ENCODE peak calls at places on chromosomes 6 and 20, in ten cellular contexts. X is fibroblast of lung; Q is AG04449; W is HS-5; C is GM19239; S is substantia nigra; K is heart right ventricle; T is SHP77; Z is lower lobe of right lung; N is CD4-positive, alpha-beta T cell. B is an unnamed sample.

GRCh38 chr20:62944184-62944583 is 6.2 kb downstream of the GID8 start:
- DNase-seq in X (no peak), Q (no peak), W (no peak), C (no peak), S (no peak), K (no peak), T (no peak), Z (peak; percentile 2), N (no peak), B (no peak)

GRCh38 chr6:12033770-12034169 is 21.7 kb downstream of the HIVEP1 start:
- DNase-seq in X (peak; percentile 68), Q (no peak), W (no peak), C (no peak), S (no peak), K (no peak), T (no peak), Z (no peak), N (no peak), B (no peak)

GRCh38 chr6:145815875-145816274 is 1.3 kb upstream of the FBXO30 start:
- DNase-seq in X (no peak), Q (no peak), W (no peak), C (no peak), S (no peak), K (no peak), T (no peak), Z (no peak), N (no peak), B (no peak)

GRCh38 chr6:152552616-152553209 is 84.4 kb downstream of the SYNE1 start:
- DNase-seq in X (peak; percentile 55), Q (no peak), W (no peak), C (peak; percentile 7), S (peak; percentile 46), K (peak; percentile 71), T (peak; percentile 71), Z (peak; percentile 67), N (no peak), B (peak; percentile 6)

GRCh38 chr20:62305149-62305764 is 2.5 kb downstream of the ADRM1 start:
- DNase-seq in X (no peak), Q (no peak), W (no peak), C (no peak), S (no peak), K (no peak), T (no peak), Z (no peak), N (no peak), B (no peak)

GRCh38 chr6:5942591-5942990 is 64.1 kb downstream of the NRN1 start:
- DNase-seq in X (peak; percentile 84), Q (no peak), W (peak; percentile 16), C (no peak), S (no peak), K (no peak), T (no peak), Z (no peak), N (no peak), B (no peak)

GRCh38 chr20:46347831-46348230 is 39.5 kb upstream of the CDH22 start:
- DNase-seq in X (no peak), Q (no peak), W (no peak), C (no peak), S (no peak), K (no peak), T (no peak), Z (no peak), N (no peak), B (no peak)

GRCh38 chr6:42484261-42484660 is 32.5 kb upstream of the TRERF1 start:
- DNase-seq in X (no peak), Q (no peak), W (no peak), C (no peak), S (no peak), K (no peak), T (no peak), Z (no peak), N (no peak), B (no peak)

GRCh38 chr6:148898360-148899005 is 151.7 kb downstream of the UST start:
- DNase-seq in X (no peak), Q (no peak), W (no peak), C (no peak), S (no peak), K (no peak), T (no peak), Z (no peak), N (no peak), B (no peak)

GRCh38 chr6:41723178-41723935 is 12.1 kb downstream of the TFEB start:
- DNase-seq in X (peak; percentile 89), Q (peak; percentile 63), W (no peak), C (peak; percentile 81), S (peak; percentile 39), K (peak; percentile 83), T (peak; percentile 62), Z (peak; percentile 93), N (no peak), B (peak; percentile 96)

GRCh38 chr6:47485491-47486135 is 8.0 kb downstream of the CD2AP start:
- DNase-seq in X (no peak), Q (no peak), W (no peak), C (no peak), S (no peak), K (no peak), T (no peak), Z (no peak), N (no peak), B (no peak)

GRCh38 chr20:19327401-19327800 is 115.0 kb downstream of the SLC24A3 start:
- DNase-seq in X (no peak), Q (no peak), W (no peak), C (no peak), S (no peak), K (no peak), T (no peak), Z (no peak), N (no peak), B (no peak)

GRCh38 chr6:19803331-19804330 is 33.5 kb upstream of the ID4 start:
- DNase-seq in X (peak; percentile 54), Q (no peak), W (no peak), C (no peak), S (no peak), K (no peak), T (peak; percentile 8), Z (no peak), N (no peak), B (no peak)

GRCh38 chr6:57327311-57327710 is 9.9 kb downstream of the PRIM2 start:
- DNase-seq in X (no peak), Q (no peak), W (no peak), C (no peak), S (no peak), K (no peak), T (no peak), Z (no peak), N (no peak), B (no peak)

GRCh38 chr20:36794116-36794474 is 20.5 kb upstream of the DSN1 start:
- DNase-seq in X (no peak), Q (no peak), W (no peak), C (no peak), S (no peak), K (no peak), T (no peak), Z (no peak), N (no peak), B (peak; percentile 76)

GRCh38 chr6:2611092-2611491 is 139.6 kb downstream of the MYLK4 start:
- DNase-seq in X (peak; percentile 44), Q (no peak), W (no peak), C (no peak), S (no peak), K (no peak), T (no peak), Z (no peak), N (no peak), B (no peak)

GRCh38 chr20:14622796-14623195 is 285.4 kb upstream of the FLRT3 start:
- DNase-seq in X (peak; percentile 42), Q (no peak), W (peak; percentile 58), C (no peak), S (no peak), K (no peak), T (peak; percentile 36), Z (no peak), N (no peak), B (no peak)

GRCh38 chr20:2741463-2741862 is 48.9 kb downstream of the EBF4 start:
- DNase-seq in X (no peak), Q (no peak), W (no peak), C (no peak), S (no peak), K (no peak), T (no peak), Z (no peak), N (no peak), B (no peak)

GRCh38 chr6:17280552-17281090 is 540 bp upstream of the RBM24 start:
- DNase-seq in X (peak; percentile 44), Q (no peak), W (no peak), C (no peak), S (no peak), K (peak; percentile 61), T (no peak), Z (peak; percentile 50), N (no peak), B (no peak)

GRCh38 chr20:33914871-33915270 is 78.8 kb upstream of the RALY start:
- DNase-seq in X (peak; percentile 94), Q (no peak), W (peak; percentile 68), C (no peak), S (no peak), K (no peak), T (peak; percentile 23), Z (no peak), N (peak; percentile 21), B (no peak)

GRCh38 chr20:51734876-51735499 is 33.2 kb downstream of the ATP9A start:
- DNase-seq in X (no peak), Q (no peak), W (no peak), C (no peak), S (no peak), K (no peak), T (no peak), Z (no peak), N (no peak), B (no peak)

GRCh38 chr20:53260168-53260567 is 288.0 kb downstream of the TSHZ2 start:
- DNase-seq in X (no peak), Q (no peak), W (no peak), C (no peak), S (no peak), K (no peak), T (no peak), Z (no peak), N (no peak), B (no peak)

GRCh38 chr20:46293084-46293483 is 15.2 kb downstream of the CDH22 start:
- DNase-seq in X (peak; percentile 42), Q (no peak), W (no peak), C (no peak), S (no peak), K (no peak), T (no peak), Z (no peak), N (no peak), B (no peak)

GRCh38 chr6:29447670-29448069 is 8.6 kb downstream of the OR10C1 start:
- DNase-seq in X (no peak), Q (no peak), W (peak; percentile 82), C (no peak), S (no peak), K (no peak), T (no peak), Z (no peak), N (no peak), B (no peak)

GRCh38 chr6:35219683-35220326 is 6.0 kb downstream of the SCUBE3 start:
- DNase-seq in X (peak; percentile 52), Q (no peak), W (no peak), C (no peak), S (no peak), K (no peak), T (peak; percentile 7), Z (no peak), N (no peak), B (no peak)

GRCh38 chr6:155543141-155543870 is 87.7 kb upstream of the NOX3 start:
- DNase-seq in X (peak; percentile 14), Q (no peak), W (no peak), C (no peak), S (no peak), K (no peak), T (no peak), Z (no peak), N (no peak), B (no peak)

GRCh38 chr6:33288141-33288941 is 698 bp downstream of the WDR46 start:
- DNase-seq in X (no peak), Q (no peak), W (no peak), C (no peak), S (no peak), K (no peak), T (no peak), Z (peak; percentile 47), N (no peak), B (peak; percentile 72)

GRCh38 chr20:58988565-58988882 is 7.5 kb downstream of the NELFCD start:
- DNase-seq in X (no peak), Q (no peak), W (no peak), C (no peak), S (no peak), K (no peak), T (no peak), Z (no peak), N (no peak), B (no peak)